ENCODE peak calls at places on chromosome 11, in six cellular contexts. O is effector memory CD8-positive, alpha-beta T cell; F is aorta; N is activated CD4-positive, alpha-beta T cell treated with anti-CD3 and anti-CD28 coated beads for 36 hours; I is GM12891; C is kidney. E is an unnamed sample.

GRCh38 chr11:110472858-110473257 is 43.1 kb downstream of the FDX1 start:
- DNase-seq in O (no peak), F (no peak), N (no peak), I (no peak), C (no peak), E (no peak)

GRCh38 chr11:118789501-118790356 is 1.2 kb downstream of the DDX6 start:
- DNase-seq in O (peak; percentile 59), F (no peak), N (peak; percentile 70), I (no peak), C (no peak), E (no peak)

GRCh38 chr11:95888852-95889251 is 35.1 kb downstream of the MTMR2 start:
- DNase-seq in O (no peak), F (no peak), N (no peak), I (no peak), C (no peak), E (no peak)

GRCh38 chr11:128716661-128717210 is 22.9 kb downstream of the FLI1 start:
- DNase-seq in O (no peak), F (no peak), N (peak; percentile 73), I (no peak), C (no peak), E (no peak)

GRCh38 chr11:93020248-93021088 is 51.0 kb downstream of the MTNR1B start:
- DNase-seq in O (no peak), F (no peak), N (no peak), I (no peak), C (no peak), E (no peak)

GRCh38 chr11:75797116-75797515 is 17.9 kb upstream of the UVRAG start:
- DNase-seq in O (no peak), F (no peak), N (no peak), I (peak; percentile 58), C (peak; percentile 25), E (no peak)

GRCh38 chr11:46895821-46896220 is 22.5 kb downstream of the LRP4 start:
- DNase-seq in O (no peak), F (no peak), N (no peak), I (no peak), C (no peak), E (peak; percentile 80)

GRCh38 chr11:396511-396947 is 2.5 kb downstream of the PKP3 start:
- DNase-seq in O (no peak), F (no peak), N (peak; percentile 55), I (no peak), C (no peak), E (no peak)

GRCh38 chr11:19919050-19919561 is 206.5 kb downstream of the NAV2 start:
- DNase-seq in O (no peak), F (peak; percentile 84), N (no peak), I (no peak), C (no peak), E (peak; percentile 41)

GRCh38 chr11:68698993-68699392 is 14.6 kb downstream of the GAL start:
- DNase-seq in O (no peak), F (no peak), N (no peak), I (no peak), C (no peak), E (no peak)

GRCh38 chr11:19961225-19961624 is 199.1 kb downstream of the DBX1 start:
- DNase-seq in O (no peak), F (no peak), N (no peak), I (no peak), C (no peak), E (no peak)

GRCh38 chr11:50247309-50247874 is 214.7 kb downstream of the OR4C45 start:
- DNase-seq in O (no peak), F (no peak), N (no peak), I (no peak), C (no peak), E (no peak)

GRCh38 chr11:94459576-94459975 is 34.1 kb downstream of the MRE11 start:
- DNase-seq in O (no peak), F (no peak), N (no peak), I (no peak), C (no peak), E (no peak)

GRCh38 chr11:11973361-11973800 is 35.0 kb downstream of the DKK3 start:
- DNase-seq in O (no peak), F (peak; percentile 91), N (no peak), I (no peak), C (peak; percentile 88), E (peak; percentile 82)